ENCODE peak calls at places on chromosomes 3 and 15, in eight cellular contexts. J is uterus, E is psoas muscle, T is upper lobe of right lung, G is brain microvascular endothelial cell, L is cardiac muscle cell, B is colonic mucosa, K is PC-3. F is an unnamed sample.

GRCh38 chr3:45980229-45980813 is 15.3 kb downstream of the FYCO1 start:
- DNase-seq in G (no peak), J (no peak), E (no peak), K (no peak), L (no peak), B (no peak), T (no peak), F (no peak)

GRCh38 chr3:102163818-102164154 is 271.0 kb upstream of the ZPLD1 start:
- DNase-seq in L (no peak), K (no peak), E (no peak), T (no peak), B (no peak), G (no peak), J (no peak), F (no peak)

GRCh38 chr15:84834227-84834955 is 17.2 kb downstream of the ALPK3 start:
- DNase-seq in K (no peak), T (no peak), J (no peak), L (no peak), B (no peak), G (no peak), E (no peak), F (no peak)

GRCh38 chr3:48285132-48285531 is 44.2 kb downstream of the ZNF589 start:
- DNase-seq in K (no peak), J (no peak), G (no peak), T (no peak), B (no peak), L (no peak), E (no peak), F (no peak)

GRCh38 chr3:108006901-108007331 is 83.9 kb downstream of the CD47 start:
- DNase-seq in L (no peak), J (no peak), T (no peak), E (no peak), G (no peak), K (no peak), B (no peak), F (no peak)

GRCh38 chr3:17179381-17180205 is 294.8 kb downstream of the PLCL2 start:
- DNase-seq in B (no peak), T (no peak), K (no peak), E (no peak), L (peak), J (no peak), G (peak), F (no peak)

GRCh38 chr3:69250014-69250413 is 127.6 kb upstream of the LMOD3 start:
- DNase-seq in J (no peak), G (no peak), B (peak), T (no peak), E (no peak), L (peak), K (no peak), F (no peak)

GRCh38 chr15:67824900-67825879 is at the start of gene SKOR1:
- DNase-seq in T (peak), J (no peak), G (peak), B (no peak), L (peak), E (peak), K (no peak), F (no peak)

GRCh38 chr3:23809840-23810341 is 4.1 kb downstream of the UBE2E1 start:
- DNase-seq in E (no peak), L (no peak), J (no peak), B (peak), T (no peak), K (peak), G (no peak), F (no peak)

GRCh38 chr3:171967137-171967783 is 72.1 kb upstream of the FNDC3B start:
- DNase-seq in E (no peak), T (no peak), J (no peak), G (peak), K (peak), L (no peak), B (no peak), F (no peak)

GRCh38 chr3:190701096-190701532 is 161.4 kb downstream of the GMNC start:
- DNase-seq in K (peak), L (peak), B (peak), J (no peak), E (no peak), T (no peak), G (peak), F (no peak)

GRCh38 chr3:7876741-7877297 is 624.8 kb upstream of the LMCD1 start:
- DNase-seq in K (no peak), J (no peak), L (no peak), T (no peak), B (no peak), E (no peak), G (no peak), F (no peak)

GRCh38 chr3:103056953-103057450 is 622.2 kb downstream of the ZPLD1 start:
- DNase-seq in K (peak), E (no peak), J (no peak), B (no peak), L (no peak), T (no peak), G (no peak), F (no peak)

GRCh38 chr15:83858820-83859505 is 205.0 kb downstream of the ADAMTSL3 start:
- DNase-seq in T (no peak), B (no peak), L (no peak), E (no peak), G (no peak), J (no peak), K (peak), F (no peak)

GRCh38 chr3:113590983-113591382 is 58.6 kb downstream of the SIDT1 start:
- DNase-seq in J (no peak), G (no peak), T (no peak), L (no peak), E (no peak), B (no peak), K (no peak), F (no peak)
- H3K4me3 ChIP-seq in J (no peak), G (no peak), T (no peak), L (no peak), E (no peak), B (no peak), K (no peak), F (no peak)

DNA sequence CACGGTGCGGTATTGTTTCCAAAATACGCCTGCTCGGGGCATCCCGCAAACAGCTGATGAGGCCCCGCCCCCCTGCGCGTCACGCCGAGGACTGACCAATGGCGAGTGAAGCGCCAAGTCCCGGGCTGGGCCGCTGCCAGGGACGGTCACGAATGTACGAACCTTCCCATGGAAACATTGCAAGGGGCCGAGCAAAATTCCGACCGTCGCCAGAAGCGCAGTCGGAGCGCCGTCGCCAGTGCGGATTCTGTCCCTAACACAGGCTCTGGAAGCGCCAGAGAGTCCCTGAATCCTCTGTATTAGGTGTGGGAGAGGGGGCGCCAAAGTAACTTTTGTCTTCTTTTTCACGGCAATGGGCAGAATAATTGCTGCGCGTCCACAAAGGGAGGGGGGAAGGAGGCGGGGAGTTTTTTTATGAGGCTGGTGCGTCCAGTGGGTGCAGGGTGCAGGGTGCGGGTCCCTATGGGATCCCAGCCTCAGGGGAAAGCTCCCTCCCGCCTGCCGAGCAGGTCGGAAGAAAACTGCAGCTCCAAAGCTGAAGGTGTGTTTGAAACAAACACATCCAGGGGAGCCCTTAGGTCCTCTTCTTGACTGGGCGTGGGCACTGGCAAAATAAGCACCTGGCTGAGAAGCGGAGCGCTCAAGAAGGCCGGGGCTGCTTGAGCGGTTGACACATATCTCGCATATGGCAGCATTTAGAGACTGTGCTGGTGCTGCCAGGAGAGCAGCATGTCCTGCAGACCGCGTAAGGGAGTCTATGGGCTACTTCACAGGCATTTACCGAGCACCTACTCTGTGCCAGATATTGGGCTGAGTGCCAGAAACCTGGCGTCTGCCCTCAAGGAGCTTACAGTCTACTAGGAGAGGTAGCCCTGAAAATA is at the start of gene BMF:
- DNase-seq in L (peak), J (peak), T (peak), B (peak), K (peak), G (peak), E (peak), F (peak)
- TF ChIP-seq CTCF in L (peak), J (peak), T (peak), B (no peak), K (peak), G (peak), E (no peak), F (no peak)

DNA sequence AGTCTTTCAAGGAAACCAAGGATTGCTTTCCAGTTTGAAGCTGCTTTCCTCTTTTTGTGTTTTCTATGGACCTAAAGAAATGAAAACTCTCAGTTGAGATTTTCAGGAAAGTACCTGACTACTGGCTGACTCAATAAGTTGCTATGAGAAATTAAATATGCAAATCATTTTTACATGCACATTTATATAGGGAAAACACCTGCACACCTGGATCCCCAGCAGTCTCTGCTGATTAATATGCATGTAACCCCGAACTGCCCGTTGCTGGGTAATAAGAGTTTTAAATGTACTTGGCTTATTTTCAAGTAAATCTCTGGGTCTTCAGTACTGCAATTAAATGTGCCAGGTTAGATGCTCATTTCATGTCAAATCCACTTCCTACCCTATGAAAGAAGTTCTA is 77.2 kb downstream of the KBTBD8 start:
- DNase-seq in E (no peak), J (no peak), G (no peak), L (no peak), T (no peak), K (no peak), B (no peak), F (no peak)
- H3K27ac ChIP-seq in E (no peak), J (no peak), G (no peak), L (no peak), T (no peak), K (no peak), B (no peak), F (no peak)

GRCh38 chr3:129117134-129117533 is 4.5 kb downstream of the RAB43 start:
- DNase-seq in T (no peak), E (no peak), L (no peak), G (no peak), B (no peak), K (no peak), J (no peak), F (no peak)

GRCh38 chr3:129119365-129120100 is 2.1 kb downstream of the RAB43 start:
- DNase-seq in L (peak), B (peak), J (no peak), G (no peak), T (no peak), E (no peak), K (peak), F (no peak)

GRCh38 chr3:129118745-129119144 is 2.9 kb downstream of the RAB43 start:
- DNase-seq in K (no peak), L (no peak), T (no peak), G (no peak), B (no peak), E (no peak), J (no peak), F (no peak)

GRCh38 chr3:129114455-129114854 is 7.1 kb downstream of the RAB43 start:
- DNase-seq in G (no peak), L (no peak), B (no peak), T (no peak), K (no peak), E (no peak), J (no peak), F (no peak)

GRCh38 chr3:129116482-129116946 is 5.1 kb downstream of the RAB43 start:
- DNase-seq in G (no peak), K (no peak), E (no peak), T (no peak), B (peak), L (peak), J (no peak), F (no peak)
- H3K4me3 ChIP-seq in G (no peak), K (no peak), E (no peak), T (no peak), B (no peak), L (no peak), J (no peak), F (no peak)